ENCODE peak calls at places on chromosomes 2 and 18, in eight cellular contexts. K, C, A, P, X, H, G and N are unnamed samples.

GRCh38 chr2:863732-864450 is 86.8 kb upstream of the SNTG2 start:
- DNase-seq in K (no peak), C (no peak), A (no peak), P (no peak), X (no peak), H (no peak), G (no peak), N (no peak)

GRCh38 chr18:36460854-36461253 is 163.3 kb downstream of the FHOD3 start:
- DNase-seq in K (no peak), C (no peak), A (no peak), P (no peak), X (no peak), H (no peak), G (no peak), N (no peak)

GRCh38 chr2:185456517-185456916 is 282.1 kb upstream of the FSIP2 start:
- DNase-seq in K (no peak), C (no peak), A (no peak), P (no peak), X (no peak), H (no peak), G (no peak), N (no peak)

GRCh38 chr2:23273786-23274185 is 111.2 kb upstream of the KLHL29 start:
- DNase-seq in K (no peak), C (no peak), A (no peak), P (no peak), X (no peak), H (no peak), G (no peak), N (no peak)

GRCh38 chr18:13653746-13654455 is 72.5 kb downstream of the FAM210A start:
- DNase-seq in K (no peak), C (no peak), A (no peak), P (peak), X (no peak), H (no peak), G (no peak), N (no peak)

GRCh38 chr2:162416446-162416845 is 72.5 kb downstream of the GCA start:
- DNase-seq in K (no peak), C (no peak), A (no peak), P (no peak), X (no peak), H (no peak), G (no peak), N (no peak)

GRCh38 chr2:31962757-31963361 is 47.9 kb downstream of the MEMO1 start:
- DNase-seq in K (peak), C (no peak), A (no peak), P (no peak), X (no peak), H (no peak), G (no peak), N (no peak)

GRCh38 chr2:98088261-98088660 is 1.3 kb downstream of the VWA3B start:
- DNase-seq in K (peak), C (no peak), A (no peak), P (no peak), X (peak), H (no peak), G (peak), N (no peak)

GRCh38 chr2:118794546-118794945 is 52.9 kb downstream of the EN1 start:
- DNase-seq in K (no peak), C (no peak), A (no peak), P (no peak), X (no peak), H (no peak), G (no peak), N (no peak)

GRCh38 chr2:60717691-60718090 is 38.4 kb upstream of the PAPOLG start:
- DNase-seq in K (no peak), C (no peak), A (no peak), P (no peak), X (no peak), H (no peak), G (no peak), N (no peak)

GRCh38 chr2:212692466-212692865 is 153.9 kb upstream of the ERBB4 start:
- DNase-seq in K (no peak), C (no peak), A (no peak), P (no peak), X (peak), H (no peak), G (no peak), N (no peak)

GRCh38 chr2:73028841-73029240 is 42.7 kb downstream of the SFXN5 start:
- DNase-seq in K (no peak), C (no peak), A (no peak), P (no peak), X (no peak), H (no peak), G (no peak), N (no peak)

GRCh38 chr18:7899078-7899477 is 332.0 kb downstream of the PTPRM start:
- DNase-seq in K (no peak), C (no peak), A (no peak), P (no peak), X (no peak), H (no peak), G (no peak), N (no peak)

GRCh38 chr2:90069290-90069894 is 1377.9 kb downstream of the RPIA start:
- DNase-seq in K (peak), C (peak), A (peak), P (peak), X (peak), H (no peak), G (peak), N (peak)

GRCh38 chr2:240997856-240998705 is at the start of gene SNED1:
- DNase-seq in K (peak), C (peak), A (peak), P (peak), X (no peak), H (peak), G (peak), N (peak)

GRCh38 chr2:125471963-125472362 is 1184.0 kb upstream of the GYPC start:
- DNase-seq in K (peak), C (peak), A (peak), P (no peak), X (no peak), H (no peak), G (peak), N (peak)

GRCh38 chr2:20135631-20136050 is 84.2 kb upstream of the LAPTM4A start:
- DNase-seq in K (peak), C (peak), A (peak), P (peak), X (peak), H (no peak), G (peak), N (peak)